ENCODE peak calls at places on chromosome 4, in ten cellular contexts. W, D, S, F, U, Q, X, T, A and Z are unnamed samples.

GRCh38 chr4:131764730-131765129 is 1384.4 kb upstream of the PCDH10 start:
- DNase-seq in W (no peak), D (no peak), S (no peak), F (no peak), U (no peak), Q (no peak), X (no peak), T (no peak), A (no peak), Z (no peak)

GRCh38 chr4:158253350-158253980 is 43.2 kb downstream of the TMEM144 start:
- DNase-seq in W (peak; percentile 55), D (peak; percentile 71), S (peak; percentile 39), F (peak; percentile 33), U (peak; percentile 9), Q (no peak), X (peak; percentile 58), T (no peak), A (peak; percentile 27), Z (no peak)

GRCh38 chr4:151031831-151032605 is 16.9 kb upstream of the LRBA start:
- DNase-seq in W (no peak), D (peak; percentile 97), S (no peak), F (no peak), U (peak; percentile 51), Q (no peak), X (peak; percentile 41), T (no peak), A (no peak), Z (peak; percentile 50)

GRCh38 chr4:82715731-82716617 is 82.6 kb downstream of the SCD5 start:
- DNase-seq in W (no peak), D (no peak), S (no peak), F (no peak), U (no peak), Q (no peak), X (no peak), T (no peak), A (no peak), Z (no peak)

GRCh38 chr4:55169352-55169959 is 44.1 kb upstream of the KDR start:
- DNase-seq in W (no peak), D (no peak), S (no peak), F (no peak), U (no peak), Q (no peak), X (no peak), T (no peak), A (no peak), Z (no peak)

GRCh38 chr4:78120144-78120880 is 63.2 kb downstream of the FRAS1 start:
- DNase-seq in W (no peak), D (no peak), S (no peak), F (no peak), U (no peak), Q (no peak), X (no peak), T (no peak), A (no peak), Z (no peak)

GRCh38 chr4:163343604-163344146 is at the start of gene NPY5R:
- DNase-seq in W (no peak), D (no peak), S (no peak), F (no peak), U (no peak), Q (peak; percentile 16), X (no peak), T (no peak), A (no peak), Z (no peak)

GRCh38 chr4:167622481-167623240 is 388.4 kb upstream of the SPOCK3 start:
- DNase-seq in W (peak; percentile 13), D (peak; percentile 53), S (no peak), F (no peak), U (peak; percentile 6), Q (peak; percentile 57), X (peak; percentile 36), T (no peak), A (peak; percentile 46), Z (no peak)

GRCh38 chr4:143921160-143921559 is 15.8 kb upstream of the GYPE start:
- DNase-seq in W (no peak), D (no peak), S (no peak), F (no peak), U (no peak), Q (no peak), X (no peak), T (no peak), A (no peak), Z (no peak)

GRCh38 chr4:87961993-87962791 is 13.3 kb upstream of the SPP1 start:
- DNase-seq in W (no peak), D (peak; percentile 14), S (no peak), F (no peak), U (no peak), Q (no peak), X (no peak), T (no peak), A (no peak), Z (no peak)

GRCh38 chr4:8365951-8366350 is 74.6 kb downstream of the ACOX3 start:
- DNase-seq in W (no peak), D (no peak), S (no peak), F (no peak), U (no peak), Q (no peak), X (no peak), T (no peak), A (no peak), Z (no peak)

GRCh38 chr4:144357970-144358369 is 217.5 kb upstream of the GYPA start:
- DNase-seq in W (no peak), D (no peak), S (no peak), F (no peak), U (no peak), Q (no peak), X (no peak), T (no peak), A (no peak), Z (no peak)

GRCh38 chr4:11312389-11312788 is 116.3 kb downstream of the HS3ST1 start:
- DNase-seq in W (no peak), D (no peak), S (no peak), F (peak; percentile 18), U (no peak), Q (no peak), X (no peak), T (no peak), A (no peak), Z (no peak)

GRCh38 chr4:13980317-13980716 is 352.8 kb upstream of the BOD1L1 start:
- DNase-seq in W (no peak), D (no peak), S (no peak), F (no peak), U (peak; percentile 38), Q (no peak), X (no peak), T (no peak), A (no peak), Z (no peak)

GRCh38 chr4:140065393-140065792 is 88.6 kb downstream of the MAML3 start:
- DNase-seq in W (no peak), D (no peak), S (no peak), F (no peak), U (no peak), Q (no peak), X (no peak), T (no peak), A (no peak), Z (no peak)

GRCh38 chr4:92047209-92047877 is 256.4 kb upstream of the GRID2 start:
- DNase-seq in W (no peak), D (no peak), S (no peak), F (no peak), U (no peak), Q (no peak), X (no peak), T (no peak), A (no peak), Z (no peak)

GRCh38 chr4:185914583-185915199 is 102.7 kb upstream of the SORBS2 start:
- DNase-seq in W (no peak), D (peak; percentile 51), S (no peak), F (no peak), U (no peak), Q (no peak), X (no peak), T (no peak), A (no peak), Z (no peak)

GRCh38 chr4:72564184-72564583 is 4.8 kb downstream of the ADAMTS3 start:
- DNase-seq in W (no peak), D (no peak), S (no peak), F (no peak), U (no peak), Q (no peak), X (no peak), T (no peak), A (no peak), Z (no peak)

GRCh38 chr4:85777908-85778808 is 303.2 kb downstream of the ARHGAP24 start:
- DNase-seq in W (no peak), D (peak; percentile 73), S (no peak), F (no peak), U (no peak), Q (no peak), X (no peak), T (no peak), A (no peak), Z (no peak)
- TF ChIP-seq POLR2A in W (no peak), D (no peak), S (no peak), F (no peak), U (no peak), Q (no peak), X (no peak), T (no peak), A (no peak), Z (no peak)

GRCh38 chr4:1983846-1984405 is 24.8 kb downstream of the NELFA start:
- DNase-seq in W (no peak), D (no peak), S (no peak), F (peak; percentile 51), U (no peak), Q (no peak), X (peak; percentile 36), T (peak; percentile 78), A (no peak), Z (no peak)
- TF ChIP-seq POLR2A in W (no peak), D (no peak), S (no peak), F (no peak), U (no peak), Q (no peak), X (no peak), T (no peak), A (no peak), Z (no peak)

DNA sequence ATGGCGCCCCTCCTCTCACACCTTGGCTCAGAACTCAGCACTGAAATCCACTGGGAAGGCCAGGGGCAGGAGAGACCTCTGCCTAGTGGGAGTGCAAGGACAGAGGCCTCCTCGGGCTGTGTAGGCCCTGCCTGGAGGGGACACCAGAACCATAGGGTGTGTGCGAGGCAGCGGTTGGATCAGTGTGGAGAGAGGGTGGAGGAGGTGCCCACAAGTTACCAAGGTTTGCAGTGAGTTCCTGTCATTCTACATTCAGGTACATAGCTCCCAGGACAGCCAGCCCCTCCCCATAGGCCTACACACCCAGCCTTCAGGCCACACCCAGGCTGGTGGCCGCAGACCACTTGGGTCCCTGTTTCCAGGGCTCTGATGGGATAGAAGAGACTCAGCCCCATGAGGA is 19.2 kb upstream of the SPON2 start:
- DNase-seq in W (no peak), D (no peak), S (no peak), F (no peak), U (no peak), Q (no peak), X (no peak), T (peak; percentile 74), A (no peak), Z (peak; percentile 85)
- TF ChIP-seq POLR2A in W (no peak), D (no peak), S (no peak), F (no peak), U (no peak), Q (no peak), X (no peak), T (no peak), A (no peak), Z (no peak)

GRCh38 chr4:10118355-10119004 is 1.9 kb upstream of the WDR1 start:
- DNase-seq in W (no peak), D (no peak), S (no peak), F (no peak), U (no peak), Q (no peak), X (no peak), T (no peak), A (no peak), Z (no peak)
- TF ChIP-seq POLR2A in W (no peak), D (no peak), S (no peak), F (no peak), U (no peak), Q (no peak), X (no peak), T (no peak), A (no peak), Z (no peak)